ENCODE peak calls at places on chromosomes 7 and 10, in five cellular contexts. One of them, this sample, is unnamed.

GRCh38 chr10:33129987-33130386 is 172.0 kb upstream of the ITGB1 start:
- DNase-seq in neuronal stem cell: no peak
- DNase-seq in aorta: no peak
- DNase-seq in skeletal muscle cell: peak; percentile 92
- DNase-seq in cardiac muscle cell: peak; percentile 90
- DNase-seq in this sample: no peak

GRCh38 chr7:102454423-102454822 is 10.2 kb downstream of the ALKBH4 start:
- DNase-seq in neuronal stem cell: no peak
- DNase-seq in aorta: no peak
- DNase-seq in skeletal muscle cell: no peak
- DNase-seq in cardiac muscle cell: no peak
- DNase-seq in this sample: no peak

GRCh38 chr10:21891439-21891838 is 112.1 kb downstream of the DNAJC1 start:
- DNase-seq in neuronal stem cell: no peak
- DNase-seq in cardiac muscle cell: no peak
- DNase-seq in skeletal muscle cell: no peak
- DNase-seq in aorta: no peak
- DNase-seq in this sample: no peak

GRCh38 chr10:112687647-112688046 is 240.6 kb downstream of the VTI1A start:
- DNase-seq in skeletal muscle cell: peak; percentile 68
- DNase-seq in aorta: no peak
- DNase-seq in neuronal stem cell: no peak
- DNase-seq in cardiac muscle cell: peak; percentile 59
- DNase-seq in this sample: no peak

GRCh38 chr10:120423350-120424197 is 33.5 kb upstream of the PLPP4 start:
- DNase-seq in cardiac muscle cell: peak; percentile 64
- DNase-seq in aorta: no peak
- DNase-seq in skeletal muscle cell: no peak
- DNase-seq in neuronal stem cell: peak; percentile 57
- DNase-seq in this sample: peak; percentile 59

GRCh38 chr10:84329094-84329611 is 764 bp downstream of the CCSER2 start:
- DNase-seq in skeletal muscle cell: no peak
- DNase-seq in cardiac muscle cell: peak; percentile 49
- DNase-seq in neuronal stem cell: peak; percentile 35
- DNase-seq in aorta: no peak
- DNase-seq in this sample: peak; percentile 59

GRCh38 chr10:27319752-27320561 is 79.4 kb upstream of the ACBD5 start:
- DNase-seq in neuronal stem cell: no peak
- DNase-seq in aorta: peak; percentile 67
- DNase-seq in skeletal muscle cell: peak; percentile 7
- DNase-seq in cardiac muscle cell: peak; percentile 89
- DNase-seq in this sample: no peak

GRCh38 chr7:15963206-15963605 is 276.7 kb upstream of the MEOX2 start:
- DNase-seq in aorta: no peak
- DNase-seq in skeletal muscle cell: no peak
- DNase-seq in neuronal stem cell: no peak
- DNase-seq in cardiac muscle cell: no peak
- DNase-seq in this sample: no peak

GRCh38 chr10:13839430-13839986 is 252.7 kb downstream of the PRPF18 start:
- DNase-seq in cardiac muscle cell: peak; percentile 78
- DNase-seq in skeletal muscle cell: peak; percentile 85
- DNase-seq in neuronal stem cell: no peak
- DNase-seq in aorta: peak; percentile 72
- DNase-seq in this sample: no peak

GRCh38 chr10:10677479-10677878 is 340.2 kb upstream of the CELF2 start:
- DNase-seq in neuronal stem cell: peak; percentile 42
- DNase-seq in cardiac muscle cell: peak; percentile 90
- DNase-seq in aorta: peak; percentile 70
- DNase-seq in skeletal muscle cell: peak; percentile 43
- DNase-seq in this sample: peak; percentile 6

GRCh38 chr10:100370976-100371706 is 24.1 kb downstream of the SCD start:
- DNase-seq in neuronal stem cell: peak; percentile 52
- DNase-seq in skeletal muscle cell: peak; percentile 82
- DNase-seq in aorta: peak; percentile 93
- DNase-seq in cardiac muscle cell: peak; percentile 94
- DNase-seq in this sample: peak; percentile 36

GRCh38 chr7:44994877-44995554 is 5.0 kb upstream of the CCM2 start:
- DNase-seq in aorta: no peak
- DNase-seq in neuronal stem cell: no peak
- DNase-seq in skeletal muscle cell: no peak
- DNase-seq in cardiac muscle cell: no peak
- DNase-seq in this sample: no peak

GRCh38 chr7:7424151-7424873 is 111.4 kb downstream of the COL28A1 start:
- DNase-seq in neuronal stem cell: peak; percentile 36
- DNase-seq in cardiac muscle cell: peak; percentile 75
- DNase-seq in aorta: peak; percentile 59
- DNase-seq in skeletal muscle cell: no peak
- DNase-seq in this sample: peak; percentile 69

GRCh38 chr10:12252882-12253546 is 57.0 kb downstream of the CDC123 start:
- DNase-seq in neuronal stem cell: no peak
- DNase-seq in skeletal muscle cell: no peak
- DNase-seq in cardiac muscle cell: no peak
- DNase-seq in aorta: no peak
- DNase-seq in this sample: peak; percentile 14

GRCh38 chr7:15684834-15685233 is 1.6 kb downstream of the MEOX2 start:
- DNase-seq in aorta: no peak
- DNase-seq in skeletal muscle cell: no peak
- DNase-seq in neuronal stem cell: peak; percentile 20
- DNase-seq in cardiac muscle cell: no peak
- DNase-seq in this sample: no peak

GRCh38 chr10:2980791-2981360 is 86.5 kb upstream of the PFKP start:
- DNase-seq in aorta: no peak
- DNase-seq in neuronal stem cell: no peak
- DNase-seq in skeletal muscle cell: peak; percentile 17
- DNase-seq in cardiac muscle cell: peak; percentile 44
- DNase-seq in this sample: no peak

GRCh38 chr7:54799792-54800191 is 40.8 kb upstream of the SEC61G start:
- DNase-seq in aorta: no peak
- DNase-seq in skeletal muscle cell: no peak
- DNase-seq in neuronal stem cell: no peak
- DNase-seq in cardiac muscle cell: peak; percentile 59
- DNase-seq in this sample: peak; percentile 48

GRCh38 chr10:124301736-124302135 is 117.0 kb downstream of the OAT start:
- DNase-seq in neuronal stem cell: no peak
- DNase-seq in skeletal muscle cell: no peak
- DNase-seq in cardiac muscle cell: no peak
- DNase-seq in aorta: no peak
- DNase-seq in this sample: no peak

GRCh38 chr10:55966131-55966530 is 394.9 kb downstream of the ZWINT start:
- DNase-seq in neuronal stem cell: no peak
- DNase-seq in aorta: no peak
- DNase-seq in skeletal muscle cell: no peak
- DNase-seq in cardiac muscle cell: no peak
- DNase-seq in this sample: no peak

GRCh38 chr7:46162582-46162981 is 241.5 kb upstream of the IGFBP3 start:
- DNase-seq in neuronal stem cell: no peak
- DNase-seq in cardiac muscle cell: no peak
- DNase-seq in skeletal muscle cell: no peak
- DNase-seq in aorta: no peak
- DNase-seq in this sample: no peak

GRCh38 chr10:118504044-118504944 is 91.2 kb downstream of the PRLHR start:
- DNase-seq in skeletal muscle cell: peak; percentile 53
- DNase-seq in neuronal stem cell: no peak
- DNase-seq in cardiac muscle cell: peak; percentile 79
- DNase-seq in aorta: no peak
- DNase-seq in this sample: no peak

GRCh38 chr7:1247527-1248041 is 14.9 kb downstream of the UNCX start:
- DNase-seq in cardiac muscle cell: no peak
- DNase-seq in neuronal stem cell: no peak
- DNase-seq in aorta: no peak
- DNase-seq in skeletal muscle cell: no peak
- DNase-seq in this sample: no peak

DNA sequence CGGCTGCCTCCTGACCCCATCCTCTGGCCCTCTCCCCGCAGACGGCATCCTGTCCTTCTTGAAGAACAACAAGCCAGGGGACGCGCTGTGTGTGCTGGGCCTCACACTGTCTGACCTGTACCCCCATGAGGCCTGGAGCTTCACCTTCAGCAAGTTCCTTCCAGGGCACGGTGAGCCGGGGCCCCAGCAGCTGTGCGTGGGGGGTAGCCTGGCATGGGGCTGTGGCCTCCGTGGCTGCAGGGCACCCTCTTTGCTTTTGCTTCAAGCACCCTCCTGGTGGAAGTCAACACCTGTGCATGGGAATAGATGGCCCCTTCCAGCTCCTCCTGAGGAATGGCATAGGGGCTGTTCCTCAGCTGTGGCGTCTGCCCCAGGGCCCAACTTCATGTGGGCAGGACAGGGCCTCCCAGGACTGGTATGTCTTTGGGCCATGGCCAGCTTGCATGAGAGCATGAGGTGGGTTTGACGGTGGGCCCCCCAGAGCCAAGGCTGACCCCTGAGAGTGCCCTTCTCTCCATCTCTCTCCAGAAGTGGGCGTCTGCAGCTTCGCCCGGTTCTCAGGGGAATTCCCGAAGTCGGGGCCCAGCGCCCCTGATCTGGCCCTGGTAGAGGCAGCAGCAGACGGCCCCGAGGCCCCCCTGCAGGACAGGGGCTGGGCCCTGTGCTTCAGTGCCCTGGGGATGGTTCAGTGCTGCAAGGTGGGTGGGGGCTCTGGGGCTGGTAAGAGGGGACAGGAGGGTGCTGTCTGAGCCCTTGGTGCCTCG is 20.7 kb downstream of the AMZ1 start:
- DNase-seq in neuronal stem cell: no peak
- DNase-seq in cardiac muscle cell: no peak
- DNase-seq in aorta: no peak
- DNase-seq in skeletal muscle cell: no peak
- DNase-seq in this sample: no peak
- H3K4me3 ChIP-seq in neuronal stem cell: no peak overlapping the region
- H3K4me3 ChIP-seq in cardiac muscle cell: no peak overlapping the region
- H3K4me3 ChIP-seq in aorta: no peak overlapping the region
- H3K4me3 ChIP-seq in skeletal muscle cell: no peak overlapping the region
- H3K4me3 ChIP-seq in this sample: no peak overlapping the region

DNA sequence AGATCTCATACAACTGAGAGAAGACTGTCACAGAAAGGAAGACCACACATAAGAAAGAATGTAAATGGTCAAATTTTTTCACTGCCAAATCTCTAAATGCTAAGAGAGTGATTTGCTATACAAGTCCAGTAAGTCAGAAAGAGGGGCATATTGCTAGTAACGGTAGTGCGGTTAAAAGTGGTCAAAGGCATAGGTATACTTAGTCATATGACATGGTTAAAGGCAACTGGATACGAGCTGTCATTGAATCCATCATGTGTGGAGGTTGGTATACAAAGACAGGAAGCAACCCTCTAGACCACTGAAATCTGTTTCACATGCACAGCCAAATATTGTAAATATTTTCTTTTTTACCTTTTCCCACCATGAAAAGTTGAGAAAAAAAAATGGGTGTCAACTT is 4.8 kb downstream of the INHBA start:
- DNase-seq in skeletal muscle cell: no peak
- DNase-seq in cardiac muscle cell: no peak
- DNase-seq in neuronal stem cell: no peak
- DNase-seq in aorta: no peak
- DNase-seq in this sample: no peak
- H3K4me3 ChIP-seq in skeletal muscle cell: peak overlapping the region; percentile 74
- H3K4me3 ChIP-seq in cardiac muscle cell: peak overlapping the region; percentile 39
- H3K4me3 ChIP-seq in neuronal stem cell: no peak overlapping the region
- H3K4me3 ChIP-seq in aorta: peak overlapping the region; percentile 63
- H3K4me3 ChIP-seq in this sample: no peak overlapping the region

DNA sequence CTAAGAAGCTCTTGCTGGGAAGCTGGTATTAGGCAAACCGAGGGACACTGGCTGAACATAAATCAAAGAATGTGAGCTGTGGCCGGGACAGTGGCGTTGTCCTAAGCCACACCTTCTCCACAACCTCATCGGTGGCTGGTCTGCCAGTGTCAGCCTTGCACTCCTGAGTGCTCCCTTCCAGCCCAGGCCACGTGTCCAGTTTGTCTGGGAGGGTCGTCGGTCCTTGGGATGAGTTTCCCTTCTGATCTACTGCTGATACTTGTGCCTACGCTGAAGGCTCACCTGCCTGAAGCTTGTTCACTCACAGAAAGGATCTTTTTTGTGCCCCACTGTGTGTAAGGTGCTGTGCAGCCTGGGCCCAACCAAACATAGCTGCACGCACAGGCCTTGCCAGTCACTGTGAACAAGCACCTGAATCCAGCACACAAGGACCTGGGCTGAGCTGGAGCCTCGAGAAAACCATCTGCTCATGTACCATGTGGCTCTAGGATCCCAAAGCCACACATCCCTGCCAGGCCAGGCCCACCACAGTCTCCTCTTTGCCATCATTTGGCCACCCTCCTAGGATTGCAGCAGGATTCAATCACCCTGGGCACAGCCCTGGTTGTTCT is 116.1 kb downstream of the PKD1L1 start:
- DNase-seq in cardiac muscle cell: no peak
- DNase-seq in neuronal stem cell: no peak
- DNase-seq in skeletal muscle cell: no peak
- DNase-seq in aorta: no peak
- DNase-seq in this sample: no peak
- H3K4me3 ChIP-seq in cardiac muscle cell: no peak overlapping the region
- H3K4me3 ChIP-seq in neuronal stem cell: no peak overlapping the region
- H3K4me3 ChIP-seq in skeletal muscle cell: no peak overlapping the region
- H3K4me3 ChIP-seq in aorta: no peak overlapping the region
- H3K4me3 ChIP-seq in this sample: no peak overlapping the region

DNA sequence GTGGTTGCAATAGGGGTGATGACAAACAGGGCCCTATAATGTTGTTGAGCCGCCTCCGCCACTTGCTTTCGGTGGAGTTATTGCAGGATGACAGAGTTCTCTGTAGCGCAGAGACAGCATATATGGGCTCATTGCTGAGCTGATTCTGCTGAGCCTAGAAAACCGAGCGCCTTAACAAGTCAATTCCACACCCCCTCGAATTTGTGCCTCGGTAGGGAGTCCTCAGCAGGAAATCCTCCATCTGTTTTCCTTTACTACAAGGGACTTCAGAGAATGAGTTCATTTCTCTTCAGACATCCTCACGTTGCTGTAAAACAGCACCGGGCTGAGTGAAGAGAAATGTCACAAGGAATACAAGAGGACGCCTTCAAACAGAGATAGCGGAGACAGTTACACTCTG is 90.7 kb upstream of the KIAA1217 start:
- DNase-seq in skeletal muscle cell: no peak
- DNase-seq in cardiac muscle cell: peak; percentile 6
- DNase-seq in aorta: no peak
- DNase-seq in neuronal stem cell: no peak
- DNase-seq in this sample: no peak
- H3K4me3 ChIP-seq in skeletal muscle cell: no peak overlapping the region
- H3K4me3 ChIP-seq in cardiac muscle cell: no peak overlapping the region
- H3K4me3 ChIP-seq in aorta: peak overlapping the region; percentile 17
- H3K4me3 ChIP-seq in neuronal stem cell: no peak overlapping the region
- H3K4me3 ChIP-seq in this sample: no peak overlapping the region

GRCh38 chr7:120645976-120646375 is 212.0 kb downstream of the TSPAN12 start:
- DNase-seq in aorta: no peak
- DNase-seq in cardiac muscle cell: no peak
- DNase-seq in skeletal muscle cell: no peak
- DNase-seq in neuronal stem cell: no peak
- DNase-seq in this sample: no peak
- H3K4me3 ChIP-seq in aorta: no peak overlapping the region
- H3K4me3 ChIP-seq in cardiac muscle cell: no peak overlapping the region
- H3K4me3 ChIP-seq in skeletal muscle cell: no peak overlapping the region
- H3K4me3 ChIP-seq in neuronal stem cell: no peak overlapping the region
- H3K4me3 ChIP-seq in this sample: no peak overlapping the region

DNA sequence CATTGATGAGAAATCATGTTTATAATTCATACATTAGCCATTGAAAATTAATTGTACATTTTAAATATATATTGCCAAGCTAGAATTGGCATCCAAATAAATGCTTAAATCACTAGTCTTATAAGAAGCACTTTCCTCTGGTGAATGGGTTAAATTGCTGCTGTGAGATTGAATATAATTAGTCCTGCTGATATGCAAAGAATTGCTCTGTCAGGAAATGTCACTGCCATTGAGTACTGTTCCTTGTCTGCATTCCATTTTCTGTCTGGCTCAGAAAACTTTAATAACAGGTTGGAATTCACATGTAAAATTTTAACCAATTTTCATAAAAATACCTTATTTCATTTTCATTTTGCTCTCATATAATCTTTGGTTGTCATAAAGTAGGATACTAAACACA is 589.1 kb downstream of the MAGI2 start:
- DNase-seq in aorta: no peak
- DNase-seq in cardiac muscle cell: no peak
- DNase-seq in neuronal stem cell: no peak
- DNase-seq in skeletal muscle cell: no peak
- DNase-seq in this sample: no peak
- H3K4me3 ChIP-seq in aorta: no peak overlapping the region
- H3K4me3 ChIP-seq in cardiac muscle cell: no peak overlapping the region
- H3K4me3 ChIP-seq in neuronal stem cell: no peak overlapping the region
- H3K4me3 ChIP-seq in skeletal muscle cell: no peak overlapping the region
- H3K4me3 ChIP-seq in this sample: no peak overlapping the region

This sample was measured in BE2C.